ENCODE peak calls at places on chromosomes 6 and 20, in eight cellular contexts. One of them, this sample, is unnamed.

GRCh38 chr20:17533396-17533795 is 2.2 kb upstream of the BFSP1 start:
- DNase-seq in HL-60: no peak
- DNase-seq in fibroblast of pulmonary artery: peak; percentile 69
- DNase-seq in foreskin fibroblast: peak; percentile 38
- DNase-seq in CD14-positive monocyte: no peak
- DNase-seq in brain microvascular endothelial cell: peak; percentile 45
- DNase-seq in IMR-90: peak; percentile 60
- DNase-seq in fibroblast of lung: peak; percentile 70
- DNase-seq in this sample: peak; percentile 44

GRCh38 chr6:8082954-8083858 is 19.0 kb upstream of the BLOC1S5 start:
- DNase-seq in CD14-positive monocyte: no peak
- DNase-seq in brain microvascular endothelial cell: peak; percentile 68
- DNase-seq in fibroblast of lung: peak; percentile 84
- DNase-seq in IMR-90: peak; percentile 96
- DNase-seq in fibroblast of pulmonary artery: peak; percentile 89
- DNase-seq in HL-60: no peak
- DNase-seq in foreskin fibroblast: peak; percentile 80
- DNase-seq in this sample: peak; percentile 96

GRCh38 chr6:124670801-124671200 is 291.4 kb upstream of the RNF217 start:
- DNase-seq in fibroblast of pulmonary artery: no peak
- DNase-seq in IMR-90: no peak
- DNase-seq in CD14-positive monocyte: no peak
- DNase-seq in HL-60: no peak
- DNase-seq in foreskin fibroblast: no peak
- DNase-seq in fibroblast of lung: no peak
- DNase-seq in brain microvascular endothelial cell: no peak
- DNase-seq in this sample: no peak

GRCh38 chr6:117506180-117506835 is 23.8 kb downstream of the DCBLD1 start:
- DNase-seq in HL-60: no peak
- DNase-seq in CD14-positive monocyte: no peak
- DNase-seq in fibroblast of pulmonary artery: peak; percentile 67
- DNase-seq in fibroblast of lung: peak; percentile 42
- DNase-seq in IMR-90: peak; percentile 83
- DNase-seq in brain microvascular endothelial cell: peak; percentile 35
- DNase-seq in foreskin fibroblast: no peak
- DNase-seq in this sample: peak; percentile 25

GRCh38 chr20:4546786-4547185 is 174.9 kb upstream of the PRND start:
- DNase-seq in fibroblast of pulmonary artery: peak; percentile 66
- DNase-seq in HL-60: no peak
- DNase-seq in IMR-90: peak; percentile 91
- DNase-seq in foreskin fibroblast: peak; percentile 83
- DNase-seq in fibroblast of lung: peak; percentile 80
- DNase-seq in CD14-positive monocyte: no peak
- DNase-seq in brain microvascular endothelial cell: peak; percentile 88
- DNase-seq in this sample: peak; percentile 94

GRCh38 chr6:129047834-129048233 is 164.9 kb downstream of the LAMA2 start:
- DNase-seq in IMR-90: no peak
- DNase-seq in fibroblast of lung: no peak
- DNase-seq in fibroblast of pulmonary artery: no peak
- DNase-seq in brain microvascular endothelial cell: no peak
- DNase-seq in HL-60: no peak
- DNase-seq in CD14-positive monocyte: no peak
- DNase-seq in foreskin fibroblast: no peak
- DNase-seq in this sample: no peak

GRCh38 chr6:107495196-107495643 is 5.3 kb downstream of the SOBP start:
- DNase-seq in IMR-90: peak; percentile 78
- DNase-seq in HL-60: no peak
- DNase-seq in fibroblast of lung: peak; percentile 66
- DNase-seq in brain microvascular endothelial cell: no peak
- DNase-seq in foreskin fibroblast: peak; percentile 19
- DNase-seq in fibroblast of pulmonary artery: peak; percentile 67
- DNase-seq in CD14-positive monocyte: no peak
- DNase-seq in this sample: no peak

GRCh38 chr6:149847943-149848267 is 16.3 kb downstream of the LRP11 start:
- DNase-seq in CD14-positive monocyte: no peak
- DNase-seq in HL-60: no peak
- DNase-seq in fibroblast of lung: no peak
- DNase-seq in IMR-90: no peak
- DNase-seq in foreskin fibroblast: no peak
- DNase-seq in brain microvascular endothelial cell: no peak
- DNase-seq in fibroblast of pulmonary artery: no peak
- DNase-seq in this sample: no peak

GRCh38 chr6:129863664-129864063 is 2.5 kb upstream of the TMEM244 start:
- DNase-seq in brain microvascular endothelial cell: peak; percentile 22
- DNase-seq in fibroblast of lung: peak; percentile 43
- DNase-seq in fibroblast of pulmonary artery: no peak
- DNase-seq in IMR-90: peak; percentile 89
- DNase-seq in HL-60: no peak
- DNase-seq in foreskin fibroblast: peak; percentile 75
- DNase-seq in CD14-positive monocyte: no peak
- DNase-seq in this sample: peak; percentile 76

GRCh38 chr20:50834599-50835005 is 39.7 kb downstream of the BCAS4 start:
- DNase-seq in fibroblast of pulmonary artery: peak; percentile 56
- DNase-seq in HL-60: no peak
- DNase-seq in IMR-90: peak; percentile 94
- DNase-seq in fibroblast of lung: peak; percentile 89
- DNase-seq in CD14-positive monocyte: no peak
- DNase-seq in brain microvascular endothelial cell: peak; percentile 34
- DNase-seq in foreskin fibroblast: peak; percentile 81
- DNase-seq in this sample: peak; percentile 94

GRCh38 chr6:135170849-135171248 is 10.3 kb upstream of the MYB start:
- DNase-seq in foreskin fibroblast: no peak
- DNase-seq in HL-60: no peak
- DNase-seq in brain microvascular endothelial cell: no peak
- DNase-seq in IMR-90: no peak
- DNase-seq in fibroblast of lung: no peak
- DNase-seq in fibroblast of pulmonary artery: no peak
- DNase-seq in CD14-positive monocyte: no peak
- DNase-seq in this sample: no peak

GRCh38 chr20:35215066-35215956 is 11.2 kb upstream of the MMP24 start:
- DNase-seq in CD14-positive monocyte: no peak
- DNase-seq in HL-60: no peak
- DNase-seq in brain microvascular endothelial cell: no peak
- DNase-seq in IMR-90: peak; percentile 79
- DNase-seq in fibroblast of lung: no peak
- DNase-seq in foreskin fibroblast: peak; percentile 29
- DNase-seq in fibroblast of pulmonary artery: peak; percentile 39
- DNase-seq in this sample: peak; percentile 82

GRCh38 chr6:35489066-35489465 is 7.8 kb downstream of the TEAD3 start:
- DNase-seq in IMR-90: no peak
- DNase-seq in foreskin fibroblast: no peak
- DNase-seq in fibroblast of pulmonary artery: no peak
- DNase-seq in brain microvascular endothelial cell: no peak
- DNase-seq in HL-60: no peak
- DNase-seq in fibroblast of lung: no peak
- DNase-seq in CD14-positive monocyte: no peak
- DNase-seq in this sample: no peak

GRCh38 chr6:131954099-131954774 is 3.1 kb upstream of the CCN2 start:
- DNase-seq in HL-60: no peak
- DNase-seq in fibroblast of lung: peak; percentile 53
- DNase-seq in brain microvascular endothelial cell: peak; percentile 82
- DNase-seq in fibroblast of pulmonary artery: peak; percentile 82
- DNase-seq in foreskin fibroblast: no peak
- DNase-seq in IMR-90: peak; percentile 54
- DNase-seq in CD14-positive monocyte: no peak
- DNase-seq in this sample: no peak

GRCh38 chr20:44215125-44215524 is 4.6 kb upstream of the OSER1 start:
- DNase-seq in HL-60: no peak
- DNase-seq in foreskin fibroblast: peak; percentile 62
- DNase-seq in IMR-90: peak; percentile 62
- DNase-seq in CD14-positive monocyte: peak; percentile 52
- DNase-seq in fibroblast of pulmonary artery: peak; percentile 79
- DNase-seq in fibroblast of lung: peak; percentile 74
- DNase-seq in brain microvascular endothelial cell: peak; percentile 53
- DNase-seq in this sample: peak; percentile 65

GRCh38 chr6:154909821-154910220 is 85.3 kb upstream of the TIAM2 start:
- DNase-seq in IMR-90: peak; percentile 25
- DNase-seq in CD14-positive monocyte: no peak
- DNase-seq in foreskin fibroblast: no peak
- DNase-seq in brain microvascular endothelial cell: no peak
- DNase-seq in fibroblast of pulmonary artery: peak; percentile 53
- DNase-seq in HL-60: no peak
- DNase-seq in fibroblast of lung: peak; percentile 27
- DNase-seq in this sample: no peak

GRCh38 chr6:138785980-138786379 is 9.9 kb upstream of the ECT2L start:
- DNase-seq in CD14-positive monocyte: no peak
- DNase-seq in HL-60: no peak
- DNase-seq in IMR-90: peak; percentile 7
- DNase-seq in foreskin fibroblast: no peak
- DNase-seq in fibroblast of lung: no peak
- DNase-seq in fibroblast of pulmonary artery: no peak
- DNase-seq in brain microvascular endothelial cell: no peak
- DNase-seq in this sample: no peak

DNA sequence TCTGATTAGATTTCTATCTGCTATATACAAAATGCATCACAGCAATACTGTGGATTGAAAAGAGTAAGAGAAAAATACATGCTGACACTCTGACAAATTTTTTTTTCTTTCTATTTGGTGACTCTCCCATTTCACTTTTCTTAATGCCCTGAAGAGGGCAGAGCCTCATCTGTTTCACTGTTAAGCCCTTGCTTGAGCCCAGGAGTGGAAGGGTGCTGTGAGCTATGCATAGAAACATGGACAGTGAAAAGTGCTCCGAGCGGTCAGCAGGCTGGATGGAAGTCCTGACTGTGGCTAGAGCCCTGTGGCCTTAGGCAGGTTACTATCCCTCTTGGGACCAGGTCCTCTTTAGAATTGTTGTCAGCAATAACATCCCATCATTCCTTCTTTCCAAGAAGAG is 17.4 kb upstream of the CSE1L start:
- DNase-seq in CD14-positive monocyte: no peak
- DNase-seq in brain microvascular endothelial cell: peak; percentile 29
- DNase-seq in foreskin fibroblast: peak; percentile 8
- DNase-seq in IMR-90: peak; percentile 41
- DNase-seq in HL-60: no peak
- DNase-seq in fibroblast of pulmonary artery: peak; percentile 42
- DNase-seq in fibroblast of lung: peak; percentile 11
- DNase-seq in this sample: peak; percentile 38
- TF ChIP-seq CTCF in CD14-positive monocyte: peak; percentile 55
- TF ChIP-seq CTCF in brain microvascular endothelial cell: peak; percentile 50
- TF ChIP-seq CTCF in foreskin fibroblast: peak; percentile 42
- TF ChIP-seq CTCF in IMR-90: peak; percentile 35
- TF ChIP-seq CTCF in HL-60: no peak
- TF ChIP-seq CTCF in fibroblast of pulmonary artery: peak; percentile 43
- TF ChIP-seq CTCF in fibroblast of lung: peak; percentile 43
- TF ChIP-seq CTCF in this sample: peak; percentile 69

GRCh38 chr6:43007126-43007525 is 6.6 kb downstream of the MEA1 start:
- DNase-seq in HL-60: no peak
- DNase-seq in foreskin fibroblast: no peak
- DNase-seq in IMR-90: no peak
- DNase-seq in fibroblast of pulmonary artery: no peak
- DNase-seq in brain microvascular endothelial cell: no peak
- DNase-seq in fibroblast of lung: no peak
- DNase-seq in CD14-positive monocyte: no peak
- DNase-seq in this sample: no peak

GRCh38 chr6:43012364-43012763 is 1.4 kb downstream of the MEA1 start:
- DNase-seq in HL-60: no peak
- DNase-seq in IMR-90: no peak
- DNase-seq in CD14-positive monocyte: no peak
- DNase-seq in fibroblast of pulmonary artery: no peak
- DNase-seq in fibroblast of lung: no peak
- DNase-seq in foreskin fibroblast: no peak
- DNase-seq in brain microvascular endothelial cell: no peak
- DNase-seq in this sample: no peak

GRCh38 chr6:43011207-43011606 is 2.5 kb downstream of the MEA1 start:
- DNase-seq in brain microvascular endothelial cell: no peak
- DNase-seq in CD14-positive monocyte: no peak
- DNase-seq in foreskin fibroblast: no peak
- DNase-seq in fibroblast of pulmonary artery: no peak
- DNase-seq in HL-60: no peak
- DNase-seq in IMR-90: no peak
- DNase-seq in fibroblast of lung: no peak
- DNase-seq in this sample: no peak

GRCh38 chr6:43006251-43006650 is 7.5 kb downstream of the MEA1 start:
- DNase-seq in fibroblast of pulmonary artery: no peak
- DNase-seq in CD14-positive monocyte: no peak
- DNase-seq in foreskin fibroblast: no peak
- DNase-seq in IMR-90: no peak
- DNase-seq in HL-60: no peak
- DNase-seq in brain microvascular endothelial cell: no peak
- DNase-seq in fibroblast of lung: no peak
- DNase-seq in this sample: no peak

DNA sequence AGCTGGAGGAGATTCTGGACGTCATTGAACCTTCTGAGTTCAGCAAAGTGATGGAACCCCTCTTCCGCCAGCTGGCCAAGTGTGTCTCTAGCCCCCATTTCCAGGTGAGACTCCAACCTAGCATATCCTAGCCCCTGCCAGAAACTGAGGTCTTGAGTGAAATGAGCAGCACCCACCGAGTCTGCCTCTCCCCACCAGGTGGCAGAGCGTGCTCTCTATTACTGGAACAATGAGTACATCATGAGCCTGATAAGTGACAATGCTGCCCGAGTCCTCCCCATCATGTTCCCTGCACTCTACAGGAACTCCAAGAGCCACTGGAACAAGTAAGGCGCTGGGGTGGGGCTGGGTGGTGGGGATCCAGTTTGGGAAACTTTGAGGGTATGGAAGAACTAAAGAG is 4.6 kb downstream of the MEA1 start:
- DNase-seq in CD14-positive monocyte: no peak
- DNase-seq in brain microvascular endothelial cell: peak; percentile 34
- DNase-seq in HL-60: no peak
- DNase-seq in IMR-90: peak; percentile 27
- DNase-seq in foreskin fibroblast: no peak
- DNase-seq in fibroblast of pulmonary artery: peak; percentile 59
- DNase-seq in fibroblast of lung: peak; percentile 28
- DNase-seq in this sample: peak; percentile 31
- TF ChIP-seq CTCF in CD14-positive monocyte: peak; percentile 27
- TF ChIP-seq CTCF in brain microvascular endothelial cell: peak; percentile 72
- TF ChIP-seq CTCF in HL-60: peak; percentile 76
- TF ChIP-seq CTCF in IMR-90: peak; percentile 40
- TF ChIP-seq CTCF in foreskin fibroblast: peak; percentile 55
- TF ChIP-seq CTCF in fibroblast of pulmonary artery: peak; percentile 60
- TF ChIP-seq CTCF in fibroblast of lung: peak; percentile 52
- TF ChIP-seq CTCF in this sample: peak; percentile 70

GRCh38 chr6:105363100-105363754 is 39.7 kb downstream of the PREP start:
- DNase-seq in foreskin fibroblast: peak; percentile 27
- DNase-seq in HL-60: no peak
- DNase-seq in brain microvascular endothelial cell: peak; percentile 17
- DNase-seq in IMR-90: peak; percentile 47
- DNase-seq in fibroblast of lung: peak; percentile 60
- DNase-seq in fibroblast of pulmonary artery: peak; percentile 62
- DNase-seq in CD14-positive monocyte: no peak
- DNase-seq in this sample: peak; percentile 28
- TF ChIP-seq CTCF in foreskin fibroblast: peak; percentile 50
- TF ChIP-seq CTCF in HL-60: no peak
- TF ChIP-seq CTCF in brain microvascular endothelial cell: peak; percentile 55
- TF ChIP-seq CTCF in IMR-90: peak; percentile 66
- TF ChIP-seq CTCF in fibroblast of lung: peak; percentile 56
- TF ChIP-seq CTCF in fibroblast of pulmonary artery: peak; percentile 54
- TF ChIP-seq CTCF in CD14-positive monocyte: no peak
- TF ChIP-seq CTCF in this sample: peak; percentile 78

GRCh38 chr20:52191436-52192295 is at the start of gene ZFP64:
- DNase-seq in IMR-90: peak; percentile 76
- DNase-seq in fibroblast of pulmonary artery: peak; percentile 72
- DNase-seq in brain microvascular endothelial cell: peak; percentile 60
- DNase-seq in foreskin fibroblast: peak; percentile 72
- DNase-seq in CD14-positive monocyte: peak; percentile 51
- DNase-seq in HL-60: peak; percentile 41
- DNase-seq in fibroblast of lung: peak; percentile 77
- DNase-seq in this sample: peak; percentile 68
- TF ChIP-seq CTCF in IMR-90: peak; percentile 65
- TF ChIP-seq CTCF in fibroblast of pulmonary artery: peak; percentile 50
- TF ChIP-seq CTCF in brain microvascular endothelial cell: peak; percentile 76
- TF ChIP-seq CTCF in foreskin fibroblast: peak; percentile 71
- TF ChIP-seq CTCF in CD14-positive monocyte: peak; percentile 56
- TF ChIP-seq CTCF in HL-60: peak; percentile 52
- TF ChIP-seq CTCF in fibroblast of lung: peak; percentile 52
- TF ChIP-seq CTCF in this sample: peak; percentile 81